ENCODE peak calls at places on chromosomes 1 and 21, in four cellular contexts. One of them, this sample, is unnamed.

GRCh38 chr1:113792986-113793385 is 19.3 kb downstream of the RSBN1 start:
- DNase-seq in heart right ventricle: no peak
- DNase-seq in amniotic stem cell: no peak
- DNase-seq in A172: peak; percentile 34
- DNase-seq in this sample: no peak

GRCh38 chr1:53188099-53188498 is 8.5 kb upstream of the CPT2 start:
- DNase-seq in amniotic stem cell: no peak
- DNase-seq in heart right ventricle: no peak
- DNase-seq in A172: no peak
- DNase-seq in this sample: no peak

GRCh38 chr1:7456683-7457082 is 314.4 kb upstream of the VAMP3 start:
- DNase-seq in heart right ventricle: no peak
- DNase-seq in A172: no peak
- DNase-seq in amniotic stem cell: no peak
- DNase-seq in this sample: no peak

GRCh38 chr1:112431038-112431437 is 35.0 kb downstream of the CTTNBP2NL start:
- DNase-seq in A172: no peak
- DNase-seq in amniotic stem cell: no peak
- DNase-seq in heart right ventricle: no peak
- DNase-seq in this sample: no peak

GRCh38 chr1:44608141-44608540 is 66.1 kb downstream of the TMEM53 start:
- DNase-seq in A172: no peak
- DNase-seq in heart right ventricle: no peak
- DNase-seq in amniotic stem cell: no peak
- DNase-seq in this sample: no peak

GRCh38 chr21:17607684-17608083 is 5.0 kb downstream of the BTG3 start:
- DNase-seq in A172: no peak
- DNase-seq in heart right ventricle: no peak
- DNase-seq in amniotic stem cell: no peak
- DNase-seq in this sample: no peak

GRCh38 chr1:65027699-65028358 is 61.5 kb upstream of the JAK1 start:
- DNase-seq in heart right ventricle: peak; percentile 47
- DNase-seq in amniotic stem cell: no peak
- DNase-seq in A172: no peak
- DNase-seq in this sample: peak; percentile 52

GRCh38 chr21:28605138-28605537 is 387.5 kb downstream of the LTN1 start:
- DNase-seq in heart right ventricle: no peak
- DNase-seq in amniotic stem cell: no peak
- DNase-seq in A172: no peak
- DNase-seq in this sample: no peak

GRCh38 chr1:162256287-162256686 is 120.4 kb downstream of the SPATA46 start:
- DNase-seq in amniotic stem cell: no peak
- DNase-seq in heart right ventricle: no peak
- DNase-seq in A172: no peak
- DNase-seq in this sample: no peak

GRCh38 chr1:170318736-170319135 is 173.0 kb downstream of the NTMT2 start:
- DNase-seq in amniotic stem cell: no peak
- DNase-seq in A172: no peak
- DNase-seq in heart right ventricle: no peak
- DNase-seq in this sample: no peak

GRCh38 chr21:25561668-25562641 is 45.3 kb downstream of the MRPL39 start:
- DNase-seq in A172: peak; percentile 41
- DNase-seq in amniotic stem cell: peak; percentile 37
- DNase-seq in heart right ventricle: peak; percentile 31
- DNase-seq in this sample: peak; percentile 28

GRCh38 chr1:189929501-189930099 is 548.1 kb downstream of the BRINP3 start:
- DNase-seq in amniotic stem cell: no peak
- DNase-seq in A172: no peak
- DNase-seq in heart right ventricle: no peak
- DNase-seq in this sample: no peak

GRCh38 chr1:20896824-20897223 is 109.7 kb upstream of the HP1BP3 start:
- DNase-seq in A172: no peak
- DNase-seq in heart right ventricle: no peak
- DNase-seq in amniotic stem cell: no peak
- DNase-seq in this sample: no peak

GRCh38 chr1:24051206-24051945 is 60.6 kb downstream of the MYOM3 start:
- DNase-seq in A172: no peak
- DNase-seq in heart right ventricle: no peak
- DNase-seq in amniotic stem cell: no peak
- DNase-seq in this sample: no peak

GRCh38 chr1:64042331-64043100 is 160.9 kb upstream of the UBE2U start:
- DNase-seq in A172: peak; percentile 84
- DNase-seq in amniotic stem cell: peak; percentile 74
- DNase-seq in heart right ventricle: peak; percentile 60
- DNase-seq in this sample: peak; percentile 85

GRCh38 chr1:109787211-109787844 is 23.6 kb upstream of the EPS8L3 start:
- DNase-seq in A172: no peak
- DNase-seq in amniotic stem cell: no peak
- DNase-seq in heart right ventricle: no peak
- DNase-seq in this sample: peak; percentile 7

GRCh38 chr1:1938613-1939295 is 19.7 kb upstream of the TMEM52 start:
- DNase-seq in amniotic stem cell: no peak
- DNase-seq in heart right ventricle: no peak
- DNase-seq in A172: no peak
- DNase-seq in this sample: no peak

GRCh38 chr1:223683586-223684487 is 18.3 kb upstream of the CAPN8 start:
- DNase-seq in A172: peak; percentile 77
- DNase-seq in amniotic stem cell: peak; percentile 54
- DNase-seq in heart right ventricle: peak; percentile 43
- DNase-seq in this sample: no peak

GRCh38 chr1:222373831-222374603 is 173.9 kb downstream of the HHIPL2 start:
- DNase-seq in A172: peak; percentile 19
- DNase-seq in heart right ventricle: no peak
- DNase-seq in amniotic stem cell: no peak
- DNase-seq in this sample: no peak

GRCh38 chr1:19504796-19505693 is 19.7 kb upstream of the CAPZB start:
- DNase-seq in A172: peak; percentile 50
- DNase-seq in heart right ventricle: peak; percentile 44
- DNase-seq in amniotic stem cell: no peak
- DNase-seq in this sample: peak; percentile 62

GRCh38 chr1:113109908-113110554 is 37.0 kb downstream of the LRIG2 start:
- DNase-seq in A172: peak; percentile 83
- DNase-seq in amniotic stem cell: peak; percentile 87
- DNase-seq in heart right ventricle: peak; percentile 23
- DNase-seq in this sample: peak; percentile 32

GRCh38 chr1:201488817-201489581 is 17.9 kb downstream of the CSRP1 start:
- DNase-seq in heart right ventricle: peak; percentile 23
- DNase-seq in A172: peak; percentile 100
- DNase-seq in amniotic stem cell: peak; percentile 51
- DNase-seq in this sample: peak; percentile 82

GRCh38 chr1:118294817-118295486 is 109.9 kb upstream of the SPAG17 start:
- DNase-seq in heart right ventricle: no peak
- DNase-seq in amniotic stem cell: no peak
- DNase-seq in A172: no peak
- DNase-seq in this sample: no peak

GRCh38 chr1:200512191-200512590 is 102.4 kb upstream of the ZNF281 start:
- DNase-seq in heart right ventricle: no peak
- DNase-seq in amniotic stem cell: peak; percentile 22
- DNase-seq in A172: peak; percentile 78
- DNase-seq in this sample: no peak

GRCh38 chr21:16713331-16714114 is 799.3 kb upstream of the CXADR start:
- DNase-seq in amniotic stem cell: no peak
- DNase-seq in A172: no peak
- DNase-seq in heart right ventricle: no peak
- DNase-seq in this sample: no peak

GRCh38 chr1:66831529-66832239 is 30.6 kb upstream of the INSL5 start:
- DNase-seq in A172: no peak
- DNase-seq in heart right ventricle: no peak
- DNase-seq in amniotic stem cell: no peak
- DNase-seq in this sample: no peak

GRCh38 chr1:915295-916172 is 8.2 kb upstream of the SAMD11 start:
- DNase-seq in amniotic stem cell: no peak
- DNase-seq in heart right ventricle: no peak
- DNase-seq in A172: no peak
- DNase-seq in this sample: peak; percentile 14

GRCh38 chr1:31239653-31240241 is at the start of gene NKAIN1:
- DNase-seq in amniotic stem cell: no peak
- DNase-seq in heart right ventricle: no peak
- DNase-seq in A172: no peak
- DNase-seq in this sample: no peak

GRCh38 chr21:29105218-29105617 is 25.2 kb upstream of the MAP3K7CL start:
- DNase-seq in amniotic stem cell: no peak
- DNase-seq in A172: peak; percentile 92
- DNase-seq in heart right ventricle: no peak
- DNase-seq in this sample: no peak

GRCh38 chr21:33231526-33231925 is 1.8 kb downstream of the IFNAR2 start:
- DNase-seq in amniotic stem cell: no peak
- DNase-seq in A172: no peak
- DNase-seq in heart right ventricle: no peak
- DNase-seq in this sample: no peak

GRCh38 chr21:26850116-26850643 is 5.0 kb upstream of the ADAMTS1 start:
- DNase-seq in amniotic stem cell: no peak
- DNase-seq in A172: peak; percentile 67
- DNase-seq in heart right ventricle: no peak
- DNase-seq in this sample: no peak

GRCh38 chr1:16927711-16928485 is 6.2 kb downstream of the CROCC start:
- DNase-seq in amniotic stem cell: no peak
- DNase-seq in heart right ventricle: no peak
- DNase-seq in A172: no peak
- DNase-seq in this sample: no peak

GRCh38 chr21:25916226-25916625 is 181.5 kb downstream of the GABPA start:
- DNase-seq in amniotic stem cell: no peak
- DNase-seq in A172: no peak
- DNase-seq in heart right ventricle: no peak
- DNase-seq in this sample: no peak

GRCh38 chr1:20194224-20194623 is 7.9 kb upstream of the PLA2G2C start:
- DNase-seq in A172: no peak
- DNase-seq in amniotic stem cell: no peak
- DNase-seq in heart right ventricle: no peak
- DNase-seq in this sample: no peak

GRCh38 chr1:101257500-101258325 is 20.9 kb downstream of the S1PR1 start:
- DNase-seq in heart right ventricle: no peak
- DNase-seq in amniotic stem cell: no peak
- DNase-seq in A172: peak; percentile 25
- DNase-seq in this sample: no peak

GRCh38 chr1:119253366-119253765 is 112.9 kb upstream of the WARS2 start:
- DNase-seq in heart right ventricle: no peak
- DNase-seq in A172: no peak
- DNase-seq in amniotic stem cell: no peak
- DNase-seq in this sample: no peak

GRCh38 chr1:192443616-192444015 is 126.8 kb downstream of the RGS21 start:
- DNase-seq in amniotic stem cell: no peak
- DNase-seq in heart right ventricle: no peak
- DNase-seq in A172: no peak
- DNase-seq in this sample: no peak

GRCh38 chr1:175364424-175365076 is 172.0 kb upstream of the KIAA0040 start:
- DNase-seq in A172: no peak
- DNase-seq in amniotic stem cell: no peak
- DNase-seq in heart right ventricle: no peak
- DNase-seq in this sample: no peak

GRCh38 chr1:27934818-27935549 is at the start of gene SMPDL3B:
- DNase-seq in heart right ventricle: no peak
- DNase-seq in A172: peak; percentile 13
- DNase-seq in amniotic stem cell: no peak
- DNase-seq in this sample: no peak

GRCh38 chr1:243956448-243956847 is 94.6 kb upstream of the ZBTB18 start:
- DNase-seq in A172: no peak
- DNase-seq in heart right ventricle: no peak
- DNase-seq in amniotic stem cell: no peak
- DNase-seq in this sample: no peak

This sample was measured in uterus.